ENCODE peak calls at places on chromosomes 2 and 18, in seven cellular contexts. One of them, this sample, is unnamed.

GRCh38 chr18:48693625-48694262 is 154.9 kb downstream of the CTIF start:
- DNase-seq in ovary: no peak
- DNase-seq in astrocyte of the spinal cord: peak; percentile 19
- DNase-seq in body of pancreas: no peak
- DNase-seq in HCT116: no peak
- DNase-seq in nephron progenitor cell: no peak
- DNase-seq in ascending aorta: no peak
- DNase-seq in this sample: no peak

GRCh38 chr2:51165534-51166260 is 133.8 kb upstream of the NRXN1 start:
- DNase-seq in ovary: no peak
- DNase-seq in astrocyte of the spinal cord: peak; percentile 7
- DNase-seq in body of pancreas: no peak
- DNase-seq in HCT116: no peak
- DNase-seq in nephron progenitor cell: no peak
- DNase-seq in ascending aorta: no peak
- DNase-seq in this sample: no peak

GRCh38 chr18:6397931-6398566 is 16.7 kb downstream of the L3MBTL4 start:
- DNase-seq in ovary: no peak
- DNase-seq in astrocyte of the spinal cord: no peak
- DNase-seq in body of pancreas: no peak
- DNase-seq in HCT116: no peak
- DNase-seq in nephron progenitor cell: no peak
- DNase-seq in ascending aorta: no peak
- DNase-seq in this sample: no peak

GRCh38 chr2:203626952-203627681 is 79.3 kb upstream of the CD28 start:
- DNase-seq in ovary: no peak
- DNase-seq in astrocyte of the spinal cord: peak; percentile 46
- DNase-seq in body of pancreas: no peak
- DNase-seq in HCT116: no peak
- DNase-seq in nephron progenitor cell: no peak
- DNase-seq in ascending aorta: no peak
- DNase-seq in this sample: no peak

GRCh38 chr2:26471278-26471677 is 6.6 kb downstream of the OTOF start:
- DNase-seq in ovary: no peak
- DNase-seq in astrocyte of the spinal cord: no peak
- DNase-seq in body of pancreas: no peak
- DNase-seq in HCT116: no peak
- DNase-seq in nephron progenitor cell: no peak
- DNase-seq in ascending aorta: no peak
- DNase-seq in this sample: no peak

GRCh38 chr2:94874277-94874997 is 3.2 kb downstream of the TEKT4 start:
- DNase-seq in ovary: no peak
- DNase-seq in astrocyte of the spinal cord: no peak
- DNase-seq in body of pancreas: peak; percentile 43
- DNase-seq in HCT116: peak; percentile 24
- DNase-seq in nephron progenitor cell: peak; percentile 83
- DNase-seq in ascending aorta: no peak
- DNase-seq in this sample: peak; percentile 68

GRCh38 chr2:62178741-62179271 is 17.1 kb upstream of the B3GNT2 start:
- DNase-seq in ovary: no peak
- DNase-seq in astrocyte of the spinal cord: peak; percentile 41
- DNase-seq in body of pancreas: peak; percentile 26
- DNase-seq in HCT116: no peak
- DNase-seq in nephron progenitor cell: no peak
- DNase-seq in ascending aorta: peak; percentile 74
- DNase-seq in this sample: no peak

GRCh38 chr18:58287626-58288289 is 243.7 kb downstream of the NEDD4L start:
- DNase-seq in ovary: no peak
- DNase-seq in astrocyte of the spinal cord: no peak
- DNase-seq in body of pancreas: peak; percentile 45
- DNase-seq in HCT116: no peak
- DNase-seq in nephron progenitor cell: no peak
- DNase-seq in ascending aorta: no peak
- DNase-seq in this sample: peak; percentile 42

GRCh38 chr2:120762341-120763061 is 26.8 kb downstream of the GLI2 start:
- DNase-seq in ovary: no peak
- DNase-seq in astrocyte of the spinal cord: no peak
- DNase-seq in body of pancreas: peak; percentile 7
- DNase-seq in HCT116: no peak
- DNase-seq in nephron progenitor cell: no peak
- DNase-seq in ascending aorta: peak; percentile 59
- DNase-seq in this sample: no peak

GRCh38 chr2:105934467-105934866 is 189.8 kb downstream of the NCK2 start:
- DNase-seq in ovary: no peak
- DNase-seq in astrocyte of the spinal cord: no peak
- DNase-seq in body of pancreas: no peak
- DNase-seq in HCT116: no peak
- DNase-seq in nephron progenitor cell: peak; percentile 7
- DNase-seq in ascending aorta: no peak
- DNase-seq in this sample: no peak
- TF ChIP-seq CTCF in ovary: no peak
- TF ChIP-seq CTCF in astrocyte of the spinal cord: no peak
- TF ChIP-seq CTCF in body of pancreas: no peak
- TF ChIP-seq CTCF in HCT116: no peak
- TF ChIP-seq CTCF in nephron progenitor cell: no peak
- TF ChIP-seq CTCF in ascending aorta: no peak
- TF ChIP-seq CTCF in this sample: no peak

GRCh38 chr2:129233751-129234406 is 745.6 kb upstream of the RAB6C start:
- DNase-seq in ovary: no peak
- DNase-seq in astrocyte of the spinal cord: peak; percentile 5
- DNase-seq in body of pancreas: no peak
- DNase-seq in HCT116: no peak
- DNase-seq in nephron progenitor cell: peak; percentile 10
- DNase-seq in ascending aorta: no peak
- DNase-seq in this sample: no peak
- TF ChIP-seq CTCF in ovary: no peak
- TF ChIP-seq CTCF in astrocyte of the spinal cord: no peak
- TF ChIP-seq CTCF in body of pancreas: peak; percentile 33
- TF ChIP-seq CTCF in HCT116: no peak
- TF ChIP-seq CTCF in nephron progenitor cell: no peak
- TF ChIP-seq CTCF in ascending aorta: no peak
- TF ChIP-seq CTCF in this sample: no peak

GRCh38 chr2:168613510-168613909 is 157.4 kb downstream of the CERS6 start:
- DNase-seq in ovary: no peak
- DNase-seq in astrocyte of the spinal cord: no peak
- DNase-seq in body of pancreas: no peak
- DNase-seq in HCT116: no peak
- DNase-seq in nephron progenitor cell: no peak
- DNase-seq in ascending aorta: no peak
- DNase-seq in this sample: no peak

GRCh38 chr2:168611896-168612650 is 156.0 kb downstream of the CERS6 start:
- DNase-seq in ovary: no peak
- DNase-seq in astrocyte of the spinal cord: no peak
- DNase-seq in body of pancreas: no peak
- DNase-seq in HCT116: no peak
- DNase-seq in nephron progenitor cell: no peak
- DNase-seq in ascending aorta: no peak
- DNase-seq in this sample: no peak

GRCh38 chr2:168612719-168613118 is 156.6 kb downstream of the CERS6 start:
- DNase-seq in ovary: no peak
- DNase-seq in astrocyte of the spinal cord: no peak
- DNase-seq in body of pancreas: no peak
- DNase-seq in HCT116: no peak
- DNase-seq in nephron progenitor cell: no peak
- DNase-seq in ascending aorta: no peak
- DNase-seq in this sample: no peak

GRCh38 chr2:168611091-168611490 is 155.0 kb downstream of the CERS6 start:
- DNase-seq in ovary: no peak
- DNase-seq in astrocyte of the spinal cord: no peak
- DNase-seq in body of pancreas: no peak
- DNase-seq in HCT116: no peak
- DNase-seq in nephron progenitor cell: no peak
- DNase-seq in ascending aorta: no peak
- DNase-seq in this sample: no peak

DNA sequence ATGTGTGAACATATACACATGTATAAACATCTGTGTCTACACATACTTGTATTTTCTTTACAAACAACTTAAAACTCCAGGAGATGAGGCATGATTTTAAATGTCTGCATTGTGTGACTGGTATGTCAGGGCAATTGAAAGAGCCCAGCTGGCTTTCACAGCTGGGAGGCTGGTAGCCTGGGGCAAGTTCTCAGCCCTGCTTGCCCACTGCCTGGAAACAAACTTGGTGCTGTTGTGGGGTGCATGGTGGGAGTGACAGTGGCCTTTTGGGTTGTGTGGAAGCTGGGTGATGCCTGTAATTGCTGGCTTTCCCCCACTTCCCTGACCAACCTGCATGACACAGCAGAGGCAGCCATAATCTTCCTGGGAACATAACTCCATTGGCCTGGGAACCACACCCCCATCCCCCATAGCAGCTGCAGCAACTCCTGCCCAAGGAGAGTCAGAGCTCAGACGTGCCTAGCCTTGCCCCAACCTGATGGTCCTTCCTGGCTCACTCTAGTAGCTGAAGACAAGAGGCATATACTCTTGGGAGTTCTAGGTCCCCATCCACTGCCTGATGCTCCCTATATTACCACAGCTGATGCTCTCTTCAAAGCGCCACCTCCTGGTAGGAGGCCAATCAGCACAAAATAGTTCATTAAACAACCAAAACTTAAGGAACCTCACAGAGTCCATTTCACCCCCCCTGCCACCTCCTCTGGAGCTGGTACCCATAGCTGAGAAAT is 158.4 kb downstream of the CERS6 start:
- DNase-seq in ovary: no peak
- DNase-seq in astrocyte of the spinal cord: no peak
- DNase-seq in body of pancreas: no peak
- DNase-seq in HCT116: no peak
- DNase-seq in nephron progenitor cell: no peak
- DNase-seq in ascending aorta: no peak
- DNase-seq in this sample: no peak
- TF ChIP-seq CTCF in ovary: no peak
- TF ChIP-seq CTCF in astrocyte of the spinal cord: peak; percentile 33
- TF ChIP-seq CTCF in body of pancreas: no peak
- TF ChIP-seq CTCF in HCT116: peak; percentile 57
- TF ChIP-seq CTCF in nephron progenitor cell: no peak
- TF ChIP-seq CTCF in ascending aorta: no peak
- TF ChIP-seq CTCF in this sample: no peak

DNA sequence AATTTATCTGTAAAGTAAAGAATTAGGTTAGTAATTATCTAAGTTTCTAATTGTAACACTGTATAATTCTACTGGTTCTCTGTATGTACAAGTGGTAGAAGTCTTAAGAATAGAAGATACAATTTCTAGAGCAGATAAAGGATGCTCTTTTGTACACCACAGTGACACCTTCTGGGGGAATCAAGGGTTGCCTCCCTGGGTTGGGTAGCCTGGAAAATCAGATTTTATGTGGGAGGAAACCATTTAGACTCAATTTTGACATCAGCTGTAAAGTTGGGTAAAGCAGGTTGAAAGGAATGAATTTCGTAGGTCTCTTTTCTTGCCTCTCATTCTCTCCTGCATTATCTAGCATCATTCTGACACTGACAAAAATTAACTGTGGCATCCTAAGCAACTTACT is 354.8 kb downstream of the DCC start:
- DNase-seq in ovary: no peak
- DNase-seq in astrocyte of the spinal cord: peak; percentile 12
- DNase-seq in body of pancreas: no peak
- DNase-seq in HCT116: no peak
- DNase-seq in nephron progenitor cell: peak; percentile 27
- DNase-seq in ascending aorta: no peak
- DNase-seq in this sample: peak; percentile 14
- TF ChIP-seq CTCF in ovary: no peak
- TF ChIP-seq CTCF in astrocyte of the spinal cord: peak; percentile 63
- TF ChIP-seq CTCF in body of pancreas: no peak
- TF ChIP-seq CTCF in HCT116: no peak
- TF ChIP-seq CTCF in nephron progenitor cell: peak; percentile 56
- TF ChIP-seq CTCF in ascending aorta: no peak
- TF ChIP-seq CTCF in this sample: no peak

GRCh38 chr2:75465317-75465998 is 95.3 kb downstream of the EVA1A start:
- DNase-seq in ovary: no peak
- DNase-seq in astrocyte of the spinal cord: peak; percentile 57
- DNase-seq in body of pancreas: peak; percentile 16
- DNase-seq in HCT116: no peak
- DNase-seq in nephron progenitor cell: no peak
- DNase-seq in ascending aorta: no peak
- DNase-seq in this sample: no peak

GRCh38 chr2:75462714-75463113 is 98.0 kb downstream of the EVA1A start:
- DNase-seq in ovary: no peak
- DNase-seq in astrocyte of the spinal cord: no peak
- DNase-seq in body of pancreas: no peak
- DNase-seq in HCT116: no peak
- DNase-seq in nephron progenitor cell: no peak
- DNase-seq in ascending aorta: no peak
- DNase-seq in this sample: no peak

GRCh38 chr2:75464348-75464946 is 96.3 kb downstream of the EVA1A start:
- DNase-seq in ovary: no peak
- DNase-seq in astrocyte of the spinal cord: peak; percentile 59
- DNase-seq in body of pancreas: peak; percentile 15
- DNase-seq in HCT116: peak; percentile 3
- DNase-seq in nephron progenitor cell: no peak
- DNase-seq in ascending aorta: no peak
- DNase-seq in this sample: no peak

GRCh38 chr2:75466708-75467311 is 93.9 kb downstream of the EVA1A start:
- DNase-seq in ovary: no peak
- DNase-seq in astrocyte of the spinal cord: peak; percentile 28
- DNase-seq in body of pancreas: peak; percentile 43
- DNase-seq in HCT116: peak; percentile 23
- DNase-seq in nephron progenitor cell: peak; percentile 46
- DNase-seq in ascending aorta: no peak
- DNase-seq in this sample: peak; percentile 50
- TF ChIP-seq CTCF in ovary: no peak
- TF ChIP-seq CTCF in astrocyte of the spinal cord: peak; percentile 62
- TF ChIP-seq CTCF in body of pancreas: peak; percentile 53
- TF ChIP-seq CTCF in HCT116: peak; percentile 81
- TF ChIP-seq CTCF in nephron progenitor cell: peak; percentile 48
- TF ChIP-seq CTCF in ascending aorta: no peak
- TF ChIP-seq CTCF in this sample: peak; percentile 27

GRCh38 chr2:230812041-230812440 is 52.7 kb upstream of the ITM2C start:
- DNase-seq in ovary: no peak
- DNase-seq in astrocyte of the spinal cord: no peak
- DNase-seq in body of pancreas: no peak
- DNase-seq in HCT116: no peak
- DNase-seq in nephron progenitor cell: no peak
- DNase-seq in ascending aorta: no peak
- DNase-seq in this sample: no peak

GRCh38 chr2:230819433-230819832 is 45.3 kb upstream of the ITM2C start:
- DNase-seq in ovary: no peak
- DNase-seq in astrocyte of the spinal cord: no peak
- DNase-seq in body of pancreas: no peak
- DNase-seq in HCT116: no peak
- DNase-seq in nephron progenitor cell: no peak
- DNase-seq in ascending aorta: no peak
- DNase-seq in this sample: no peak

GRCh38 chr2:230816735-230817134 is 48.0 kb upstream of the ITM2C start:
- DNase-seq in ovary: no peak
- DNase-seq in astrocyte of the spinal cord: no peak
- DNase-seq in body of pancreas: peak; percentile 73
- DNase-seq in HCT116: no peak
- DNase-seq in nephron progenitor cell: no peak
- DNase-seq in ascending aorta: no peak
- DNase-seq in this sample: no peak

GRCh38 chr2:230811508-230811907 is 53.2 kb upstream of the ITM2C start:
- DNase-seq in ovary: no peak
- DNase-seq in astrocyte of the spinal cord: no peak
- DNase-seq in body of pancreas: no peak
- DNase-seq in HCT116: no peak
- DNase-seq in nephron progenitor cell: no peak
- DNase-seq in ascending aorta: no peak
- DNase-seq in this sample: no peak

DNA sequence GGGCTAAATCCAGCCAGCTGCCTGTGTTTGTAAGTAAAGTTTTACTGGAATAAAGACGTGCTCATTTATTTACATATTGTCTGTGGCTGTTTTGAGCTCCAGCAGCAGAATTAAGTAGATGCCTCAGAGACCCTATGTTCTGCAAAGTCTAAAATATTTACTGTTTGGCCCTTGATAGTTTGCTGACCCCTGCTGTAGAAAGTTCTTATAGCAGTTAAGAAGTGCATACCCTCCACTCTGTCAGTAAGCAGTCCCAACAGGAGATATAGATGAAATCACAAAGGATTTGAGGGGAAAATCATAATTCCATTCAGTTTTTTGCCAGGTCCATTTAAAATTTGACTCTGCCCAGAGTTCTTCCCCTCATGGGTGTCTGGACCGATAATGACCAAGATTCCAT is 50.1 kb upstream of the ITM2C start:
- DNase-seq in ovary: no peak
- DNase-seq in astrocyte of the spinal cord: peak; percentile 38
- DNase-seq in body of pancreas: no peak
- DNase-seq in HCT116: no peak
- DNase-seq in nephron progenitor cell: no peak
- DNase-seq in ascending aorta: no peak
- DNase-seq in this sample: no peak
- TF ChIP-seq CTCF in ovary: no peak
- TF ChIP-seq CTCF in astrocyte of the spinal cord: peak; percentile 56
- TF ChIP-seq CTCF in body of pancreas: no peak
- TF ChIP-seq CTCF in HCT116: peak; percentile 71
- TF ChIP-seq CTCF in nephron progenitor cell: peak; percentile 40
- TF ChIP-seq CTCF in ascending aorta: no peak
- TF ChIP-seq CTCF in this sample: no peak